ENCODE peak calls at places on chromosome 1, in eight cellular contexts. One of them, this sample, is unnamed.

GRCh38 chr1:110208916-110209650 is 1.0 kb upstream of the KCNC4 start:
- DNase-seq in KBM-7: peak
- DNase-seq in LoVo: no peak
- DNase-seq in stimulated activated CD4-positive, alpha-beta T cell treated with anti-CD3 and anti-CD28 coated beads, Interleukin-2, amount 100 ng/mL, for 24 hours: no peak
- DNase-seq in amniotic stem cell: no peak
- DNase-seq in GM19239: no peak
- DNase-seq in GM12891: no peak
- DNase-seq in heart left ventricle: no peak
- DNase-seq in this sample: no peak

GRCh38 chr1:69572921-69573320 is 5.2 kb downstream of the LRRC7 start:
- DNase-seq in KBM-7: no peak
- DNase-seq in heart left ventricle: no peak
- DNase-seq in GM19239: no peak
- DNase-seq in LoVo: no peak
- DNase-seq in GM12891: no peak
- DNase-seq in amniotic stem cell: no peak
- DNase-seq in stimulated activated CD4-positive, alpha-beta T cell treated with anti-CD3 and anti-CD28 coated beads, Interleukin-2, amount 100 ng/mL, for 24 hours: no peak
- DNase-seq in this sample: no peak

GRCh38 chr1:234647245-234647644 is 37.3 kb upstream of the IRF2BP2 start:
- DNase-seq in stimulated activated CD4-positive, alpha-beta T cell treated with anti-CD3 and anti-CD28 coated beads, Interleukin-2, amount 100 ng/mL, for 24 hours: no peak
- DNase-seq in amniotic stem cell: no peak
- DNase-seq in GM12891: no peak
- DNase-seq in GM19239: no peak
- DNase-seq in LoVo: no peak
- DNase-seq in heart left ventricle: no peak
- DNase-seq in KBM-7: no peak
- DNase-seq in this sample: no peak

GRCh38 chr1:44423706-44424546 is 18.9 kb downstream of the RNF220 start:
- DNase-seq in stimulated activated CD4-positive, alpha-beta T cell treated with anti-CD3 and anti-CD28 coated beads, Interleukin-2, amount 100 ng/mL, for 24 hours: no peak
- DNase-seq in KBM-7: peak
- DNase-seq in amniotic stem cell: no peak
- DNase-seq in GM12891: no peak
- DNase-seq in LoVo: peak
- DNase-seq in heart left ventricle: peak
- DNase-seq in GM19239: no peak
- DNase-seq in this sample: no peak

GRCh38 chr1:245872475-245872874 is 634.6 kb downstream of the SMYD3 start:
- DNase-seq in LoVo: no peak
- DNase-seq in GM19239: no peak
- DNase-seq in amniotic stem cell: no peak
- DNase-seq in stimulated activated CD4-positive, alpha-beta T cell treated with anti-CD3 and anti-CD28 coated beads, Interleukin-2, amount 100 ng/mL, for 24 hours: no peak
- DNase-seq in GM12891: no peak
- DNase-seq in heart left ventricle: no peak
- DNase-seq in KBM-7: no peak
- DNase-seq in this sample: no peak

GRCh38 chr1:9481048-9481447 is 58.2 kb upstream of the SLC25A33 start:
- DNase-seq in GM12891: no peak
- DNase-seq in KBM-7: no peak
- DNase-seq in heart left ventricle: no peak
- DNase-seq in amniotic stem cell: no peak
- DNase-seq in GM19239: no peak
- DNase-seq in LoVo: no peak
- DNase-seq in stimulated activated CD4-positive, alpha-beta T cell treated with anti-CD3 and anti-CD28 coated beads, Interleukin-2, amount 100 ng/mL, for 24 hours: no peak
- DNase-seq in this sample: no peak

GRCh38 chr1:50098490-50099109 is 10.1 kb upstream of the ELAVL4 start:
- DNase-seq in KBM-7: no peak
- DNase-seq in GM19239: no peak
- DNase-seq in stimulated activated CD4-positive, alpha-beta T cell treated with anti-CD3 and anti-CD28 coated beads, Interleukin-2, amount 100 ng/mL, for 24 hours: no peak
- DNase-seq in LoVo: no peak
- DNase-seq in heart left ventricle: no peak
- DNase-seq in GM12891: no peak
- DNase-seq in amniotic stem cell: no peak
- DNase-seq in this sample: no peak

GRCh38 chr1:209839875-209840491 is 12.2 kb downstream of the UTP25 start:
- DNase-seq in stimulated activated CD4-positive, alpha-beta T cell treated with anti-CD3 and anti-CD28 coated beads, Interleukin-2, amount 100 ng/mL, for 24 hours: peak
- DNase-seq in amniotic stem cell: peak
- DNase-seq in GM19239: no peak
- DNase-seq in LoVo: peak
- DNase-seq in KBM-7: no peak
- DNase-seq in GM12891: no peak
- DNase-seq in heart left ventricle: no peak
- DNase-seq in this sample: peak

GRCh38 chr1:159879977-159880376 is 17.5 kb upstream of the VSIG8 start:
- DNase-seq in LoVo: no peak
- DNase-seq in amniotic stem cell: no peak
- DNase-seq in heart left ventricle: no peak
- DNase-seq in GM19239: no peak
- DNase-seq in KBM-7: no peak
- DNase-seq in GM12891: no peak
- DNase-seq in stimulated activated CD4-positive, alpha-beta T cell treated with anti-CD3 and anti-CD28 coated beads, Interleukin-2, amount 100 ng/mL, for 24 hours: no peak
- DNase-seq in this sample: peak

This sample was measured in hepatic stellate cell.